ENCODE peak calls at places on chromosomes 3 and 15, in seven cellular contexts. O is head of caudate nucleus; P is DMS 273 treated with DMSO at 0.1 percent for 48 hours; G is activated CD8-positive, alpha-beta memory T cell treated with anti-CD3 and anti-CD28 coated beads, Interleukin-2, amount 50 U/mL, for 4 hours; B is T-helper 2 cell; N is amygdala; Q is memory B cell. I is an unnamed sample.

GRCh38 chr3:129228891-129229585 is 20.4 kb upstream of the COPG1 start:
- DNase-seq in Q (no peak), G (no peak), O (no peak), B (no peak), N (no peak), P (no peak), I (no peak)

GRCh38 chr3:122493296-122493695 is 21.4 kb downstream of the KPNA1 start:
- DNase-seq in Q (no peak), N (no peak), B (no peak), G (no peak), P (no peak), O (no peak), I (no peak)

GRCh38 chr3:173770796-173771573 is 373.4 kb downstream of the NLGN1 start:
- DNase-seq in O (no peak), G (no peak), Q (no peak), N (no peak), B (no peak), P (no peak), I (no peak)

GRCh38 chr3:111801697-111802655 is 57.1 kb upstream of the PHLDB2 start:
- DNase-seq in N (no peak), B (no peak), O (no peak), Q (no peak), G (no peak), P (no peak), I (no peak)

GRCh38 chr15:55250392-55250791 is 39.2 kb downstream of the RAB27A start:
- DNase-seq in P (no peak), O (no peak), G (no peak), Q (no peak), N (no peak), B (no peak), I (no peak)

GRCh38 chr3:136512391-136512790 is 239.8 kb downstream of the STAG1 start:
- DNase-seq in N (no peak), O (no peak), G (no peak), B (no peak), P (no peak), Q (no peak), I (no peak)

GRCh38 chr3:190044142-190044541 is 76.6 kb downstream of the P3H2 start:
- DNase-seq in G (no peak), P (no peak), B (no peak), Q (no peak), N (no peak), O (no peak), I (no peak)

GRCh38 chr3:13277130-13277783 is 142.9 kb downstream of the NUP210 start:
- DNase-seq in B (no peak), N (no peak), P (peak), G (no peak), O (no peak), Q (no peak), I (no peak)

GRCh38 chr3:82641701-82642100 is 880.3 kb upstream of the GBE1 start:
- DNase-seq in Q (no peak), B (no peak), O (no peak), G (no peak), N (no peak), P (no peak), I (no peak)